ENCODE peak calls at places on chromosomes 3 and 15, in four cellular contexts. X is neuronal stem cell, S is H9, P is Karpas-422. Y is an unnamed sample.
A peak's percentile ranks its signal among the peaks of the same experiment; 100 is the strongest.

GRCh38 chr15:52191207-52191606 is at the start of gene GNB5:
- DNase-seq in S (no peak), P (no peak), X (no peak), Y (no peak)

GRCh38 chr3:78906245-78906644 is 861.6 kb downstream of the ROBO1 start:
- DNase-seq in X (no peak), S (no peak), P (no peak), Y (no peak)

GRCh38 chr15:71304681-71305080 is 189.4 kb downstream of the THSD4 start:
- DNase-seq in S (no peak), X (no peak), P (peak; percentile 17), Y (no peak)

GRCh38 chr3:38479431-38480092 is 16.6 kb upstream of the EXOG start:
- DNase-seq in P (peak; percentile 80), X (no peak), S (peak; percentile 53), Y (peak; percentile 53)

GRCh38 chr3:75140904-75141615 is 523.1 kb upstream of the FRG2C start:
- DNase-seq in P (no peak), X (no peak), S (no peak), Y (no peak)

GRCh38 chr15:40501487-40501886 is 30.7 kb downstream of the CHST14 start:
- DNase-seq in X (no peak), P (no peak), S (no peak), Y (no peak)

GRCh38 chr3:161148832-161149475 is 43.8 kb upstream of the B3GALNT1 start:
- DNase-seq in P (no peak), X (no peak), S (no peak), Y (no peak)

GRCh38 chr15:99453646-99454045 is 112.1 kb upstream of the MEF2A start:
- DNase-seq in X (no peak), P (no peak), S (no peak), Y (no peak)

GRCh38 chr15:23736291-23736690 is 49.2 kb upstream of the NDN start:
- DNase-seq in X (no peak), S (no peak), P (no peak), Y (no peak)

GRCh38 chr3:8856721-8857120 is 87.3 kb upstream of the OXTR start:
- DNase-seq in P (no peak), X (no peak), S (no peak), Y (no peak)

GRCh38 chr3:194740859-194741486 is 55.3 kb downstream of the FAM43A start:
- DNase-seq in X (no peak), P (no peak), S (no peak), Y (no peak)

GRCh38 chr3:173622156-173622555 is 224.6 kb downstream of the NLGN1 start:
- DNase-seq in P (no peak), X (no peak), S (no peak), Y (no peak)

GRCh38 chr3:159131376-159131775 is 329.5 kb downstream of the MFSD1 start:
- DNase-seq in X (no peak), P (no peak), S (no peak), Y (no peak)

GRCh38 chr3:105518201-105518600 is 151.5 kb downstream of the ALCAM start:
- DNase-seq in S (no peak), X (no peak), P (no peak), Y (no peak)

GRCh38 chr3:140752499-140752898 is 74.6 kb downstream of the TRIM42 start:
- DNase-seq in S (no peak), X (no peak), P (peak; percentile 54), Y (no peak)
- H3K4me1 ChIP-seq in S (no peaks in the 10 kb centered on the region), X (no peaks in the 10 kb centered on the region), P (peaks cover 18% of the 10 kb centered on the region), Y (peaks cover 49% of the 10 kb centered on the region)

DNA sequence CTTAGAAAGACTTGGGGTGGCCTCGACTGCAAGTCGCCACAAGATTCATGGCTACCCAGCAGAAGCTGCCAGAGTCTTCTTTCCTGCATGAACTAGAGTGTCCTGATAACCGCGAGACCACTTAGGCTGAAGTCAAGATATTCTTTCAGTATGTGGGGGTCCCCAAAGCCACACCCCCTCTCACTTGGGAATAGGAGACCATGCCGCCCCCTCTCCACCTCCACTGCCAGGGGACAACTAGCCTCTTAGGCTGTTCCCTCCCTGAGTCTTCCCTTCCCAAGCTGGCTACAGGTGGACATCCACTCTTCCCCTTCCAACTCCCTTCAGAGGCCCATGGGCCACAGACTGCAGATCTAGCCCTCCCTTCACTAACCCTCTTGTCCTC is 1.3 kb upstream of the CCDC12 start:
- DNase-seq in X (no peak), P (no peak), S (no peak), Y (no peak)
- H3K4me1 ChIP-seq in X (peaks cover 7% of the 10 kb centered on the region), P (peaks cover 68% of the 10 kb centered on the region), S (peaks cover 4% of the 10 kb centered on the region), Y (peaks cover 70% of the 10 kb centered on the region)

GRCh38 chr3:196643201-196643749 is 3.8 kb downstream of the NRROS start:
- DNase-seq in S (no peak), X (no peak), P (peak; percentile 96), Y (peak; percentile 88)
- H3K4me1 ChIP-seq in S (peaks cover 8% of the 10 kb centered on the region), X (no peaks in the 10 kb centered on the region), P (peaks cover 35% of the 10 kb centered on the region), Y (peaks cover 52% of the 10 kb centered on the region)

DNA sequence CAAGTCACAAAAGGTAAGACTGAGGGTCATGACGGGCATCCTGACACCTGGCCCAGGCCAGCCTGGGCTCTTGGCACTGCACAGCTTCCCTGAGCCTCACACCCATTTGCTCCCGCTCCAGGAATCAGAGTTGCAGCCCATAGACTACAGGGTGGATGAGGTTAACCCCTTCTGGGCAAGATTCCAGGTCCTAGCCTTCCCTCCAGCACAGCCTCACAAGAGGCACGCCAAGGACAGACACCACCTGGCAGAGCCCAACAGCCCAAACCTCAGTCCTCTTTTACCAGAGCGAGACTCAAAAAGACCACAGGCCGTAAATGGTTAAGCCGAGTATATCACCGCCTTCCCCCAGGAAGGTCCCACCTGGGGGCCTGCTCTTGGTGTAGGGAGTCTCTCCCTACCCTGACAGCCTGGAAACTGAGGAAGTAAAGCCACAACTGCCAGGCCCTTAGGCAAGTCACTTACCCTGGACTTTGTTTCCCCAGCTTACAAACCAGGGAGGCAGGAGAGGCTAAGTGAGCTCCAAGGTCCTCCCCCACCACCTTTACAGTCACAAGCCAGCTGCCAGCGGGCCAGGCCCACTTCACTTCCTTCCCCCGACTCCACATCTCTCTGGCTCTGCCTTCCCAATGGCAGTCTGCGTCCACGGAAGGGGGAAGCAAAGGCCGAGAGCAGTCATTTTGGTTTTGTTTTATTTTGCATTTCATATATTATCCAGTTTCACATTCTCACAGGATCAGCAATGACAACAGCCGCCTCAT is 36.0 kb downstream of the RBPMS2 start:
- DNase-seq in X (no peak), S (no peak), P (no peak), Y (no peak)
- H3K4me1 ChIP-seq in X (peaks cover 4% of the 10 kb centered on the region), S (no peaks in the 10 kb centered on the region), P (no peaks in the 10 kb centered on the region), Y (no peaks in the 10 kb centered on the region)

GRCh38 chr3:48595526-48596121 is 495 bp upstream of the COL7A1 start:
- DNase-seq in X (no peak), P (peak; percentile 58), S (peak; percentile 71), Y (no peak)
- H3K4me1 ChIP-seq in X (no peaks in the 10 kb centered on the region), P (no peaks in the 10 kb centered on the region), S (no peaks in the 10 kb centered on the region), Y (no peaks in the 10 kb centered on the region)

GRCh38 chr3:36895488-36896409 is 49.1 kb downstream of the TRANK1 start:
- DNase-seq in X (no peak), P (peak; percentile 64), S (no peak), Y (no peak)
- H3K4me1 ChIP-seq in X (no peaks in the 10 kb centered on the region), P (peaks cover 66% of the 10 kb centered on the region), S (no peaks in the 10 kb centered on the region), Y (peaks cover 65% of the 10 kb centered on the region)

GRCh38 chr3:167777356-167777755 is 41.8 kb downstream of the SERPINI1 start:
- DNase-seq in S (no peak), X (no peak), P (no peak), Y (no peak)

GRCh38 chr3:167776144-167776685 is 40.7 kb downstream of the SERPINI1 start:
- DNase-seq in P (no peak), S (no peak), X (no peak), Y (no peak)

GRCh38 chr3:167785790-167786189 is 50.3 kb downstream of the SERPINI1 start:
- DNase-seq in P (no peak), S (no peak), X (no peak), Y (no peak)

GRCh38 chr3:167783781-167784180 is 48.3 kb downstream of the SERPINI1 start:
- DNase-seq in S (no peak), P (no peak), X (no peak), Y (no peak)

GRCh38 chr3:167780214-167780613 is 44.7 kb downstream of the SERPINI1 start:
- DNase-seq in X (no peak), S (no peak), P (no peak), Y (no peak)
- H3K4me1 ChIP-seq in X (no peaks in the 10 kb centered on the region), S (peaks cover 2% of the 10 kb centered on the region), P (peaks cover 6% of the 10 kb centered on the region), Y (peaks cover 18% of the 10 kb centered on the region)

GRCh38 chr15:67189326-67190051 is 65.0 kb downstream of the AAGAB start:
- DNase-seq in X (no peak), S (no peak), P (no peak), Y (no peak)

GRCh38 chr15:67190326-67190725 is 64.1 kb downstream of the AAGAB start:
- DNase-seq in X (no peak), S (no peak), P (no peak), Y (no peak)

GRCh38 chr15:67192185-67192584 is 62.3 kb downstream of the AAGAB start:
- DNase-seq in X (no peak), S (no peak), P (peak; percentile 61), Y (no peak)

GRCh38 chr15:67188551-67189218 is 65.8 kb downstream of the AAGAB start:
- DNase-seq in X (no peak), S (no peak), P (no peak), Y (no peak)

GRCh38 chr15:67190813-67191212 is 63.6 kb downstream of the AAGAB start:
- DNase-seq in S (no peak), X (no peak), P (no peak), Y (no peak)
- H3K4me1 ChIP-seq in S (no peaks in the 10 kb centered on the region), X (no peaks in the 10 kb centered on the region), P (peaks cover 16% of the 10 kb centered on the region), Y (no peaks in the 10 kb centered on the region)

Y was measured in OCI-LY7.